ENCODE peak calls at places on chromosomes 5 and 9, in four cellular contexts. A is K562, X is WTC11, I is HepG2. W is an unnamed sample.
A peak's percentile ranks its signal among the peaks of the same experiment; 100 is the strongest.

GRCh38 chr5:109136906-109137305 is 272.9 kb downstream of the PJA2 start:
- DNase-seq in A (no peak), X (no peak), I (no peak), W (no peak)

GRCh38 chr5:97071101-97071500 is 71.3 kb downstream of the LIX1 start:
- DNase-seq in A (no peak), X (no peak), I (no peak), W (no peak)

GRCh38 chr5:133790898-133791297 is 177.5 kb downstream of the C5orf15 start:
- DNase-seq in A (no peak), X (no peak), I (no peak), W (no peak)

GRCh38 chr9:106892632-106893031 is 29.7 kb downstream of the ZNF462 start:
- DNase-seq in A (no peak), X (peak; percentile 76), I (peak; percentile 23), W (peak; percentile 48)

GRCh38 chr5:143554194-143554717 is 150.8 kb upstream of the NR3C1 start:
- DNase-seq in A (no peak), X (no peak), I (no peak), W (no peak)

GRCh38 chr9:112078432-112078831 is 96.7 kb downstream of the SUSD1 start:
- DNase-seq in A (no peak), X (no peak), I (no peak), W (no peak)

GRCh38 chr5:68272289-68272688 is 56.7 kb downstream of the PIK3R1 start:
- DNase-seq in A (no peak), X (no peak), I (no peak), W (no peak)

GRCh38 chr5:159459951-159460538 is 129.8 kb upstream of the IL12B start:
- DNase-seq in A (no peak), X (no peak), I (no peak), W (no peak)

GRCh38 chr5:52985306-52985705 is 3.8 kb upstream of the ITGA2 start:
- DNase-seq in A (no peak), X (no peak), I (no peak), W (no peak)

GRCh38 chr9:79111653-79112052 is 460.1 kb upstream of the TLE4 start:
- DNase-seq in A (no peak), X (no peak), I (no peak), W (no peak)

GRCh38 chr5:18487928-18488480 is 853.7 kb downstream of the TAF11L14 start:
- DNase-seq in A (no peak), X (no peak), I (no peak), W (no peak)

GRCh38 chr5:135993894-135994514 is 34.8 kb upstream of the TGFBI start:
- DNase-seq in A (no peak), X (no peak), I (peak; percentile 39), W (peak; percentile 78)

GRCh38 chr9:23851024-23851629 is 25.1 kb upstream of the ELAVL2 start:
- DNase-seq in A (no peak), X (peak; percentile 68), I (no peak), W (peak; percentile 57)

GRCh38 chr5:172573115-172573882 is 67.8 kb upstream of the NEURL1B start:
- DNase-seq in A (peak; percentile 44), X (no peak), I (no peak), W (no peak)

GRCh38 chr5:32581010-32581785 is 4.2 kb upstream of the SUB1 start:
- DNase-seq in A (no peak), X (no peak), I (no peak), W (no peak)

GRCh38 chr9:20872340-20872977 is 159.0 kb downstream of the HACD4 start:
- DNase-seq in A (no peak), X (no peak), I (no peak), W (no peak)

GRCh38 chr9:98120476-98120875 is 1.5 kb upstream of the TRIM14 start:
- DNase-seq in A (no peak), X (no peak), I (no peak), W (no peak)

GRCh38 chr9:128629852-128630545 is 26.6 kb downstream of the DYNC2I2 start:
- DNase-seq in A (no peak), X (no peak), I (no peak), W (no peak)

GRCh38 chr5:174553556-174553955 is 170.8 kb upstream of the MSX2 start:
- DNase-seq in A (no peak), X (no peak), I (no peak), W (no peak)

GRCh38 chr5:11531805-11532204 is 372.4 kb downstream of the CTNND2 start:
- DNase-seq in A (no peak), X (no peak), I (no peak), W (no peak)

GRCh38 chr5:89885670-89886069 is 523.9 kb downstream of the CETN3 start:
- DNase-seq in A (no peak), X (no peak), I (no peak), W (no peak)

GRCh38 chr9:99365233-99365980 is 143.3 kb downstream of the SEC61B start:
- DNase-seq in A (no peak), X (no peak), I (no peak), W (no peak)

GRCh38 chr5:132283423-132284043 is 10.7 kb upstream of the SLC22A4 start:
- DNase-seq in A (no peak), X (peak; percentile 44), I (peak; percentile 43), W (peak; percentile 67)

GRCh38 chr5:72234265-72234700 is 85.8 kb downstream of the MRPS27 start:
- DNase-seq in A (peak; percentile 79), X (no peak), I (no peak), W (no peak)

GRCh38 chr9:16673171-16673570 is 197.3 kb downstream of the BNC2 start:
- DNase-seq in A (no peak), X (no peak), I (no peak), W (no peak)

GRCh38 chr9:134149380-134149779 is 13.5 kb downstream of the WDR5 start:
- DNase-seq in A (no peak), X (no peak), I (no peak), W (no peak)

GRCh38 chr5:177362871-177363507 is 5.3 kb downstream of the RGS14 start:
- DNase-seq in A (peak; percentile 86), X (peak; percentile 76), I (no peak), W (peak; percentile 89)

GRCh38 chr9:79254900-79255651 is 316.7 kb upstream of the TLE4 start:
- DNase-seq in A (no peak), X (peak; percentile 42), I (no peak), W (no peak)

GRCh38 chr5:125798311-125798710 is 624.9 kb upstream of the GRAMD2B start:
- DNase-seq in A (no peak), X (no peak), I (no peak), W (no peak)

GRCh38 chr5:179111267-179112207 is 51.4 kb downstream of the ZNF354C start:
- DNase-seq in A (no peak), X (no peak), I (no peak), W (no peak)

GRCh38 chr5:8908055-8908683 is 637.7 kb downstream of the SEMA5A start:
- DNase-seq in A (peak; percentile 43), X (peak; percentile 78), I (no peak), W (peak; percentile 41)

GRCh38 chr9:110156902-110157301 is 51.1 kb downstream of the C9orf152 start:
- DNase-seq in A (no peak), X (no peak), I (no peak), W (no peak)

GRCh38 chr5:83967417-83967816 is 246.8 kb upstream of the HAPLN1 start:
- DNase-seq in A (no peak), X (no peak), I (no peak), W (no peak)

GRCh38 chr5:149472399-149472798 is 78.8 kb downstream of the CSNK1A1 start:
- DNase-seq in A (no peak), X (no peak), I (no peak), W (no peak)

GRCh38 chr9:97831843-97832636 is 21.0 kb upstream of the FOXE1 start:
- DNase-seq in A (no peak), X (no peak), I (no peak), W (no peak)

GRCh38 chr5:39426136-39426535 is 1.4 kb upstream of the DAB2 start:
- DNase-seq in A (no peak), X (no peak), I (no peak), W (no peak)
- TF ChIP-seq FOXJ3 in A (no peak), X (no peak), I (no peak), W (no peak)

DNA sequence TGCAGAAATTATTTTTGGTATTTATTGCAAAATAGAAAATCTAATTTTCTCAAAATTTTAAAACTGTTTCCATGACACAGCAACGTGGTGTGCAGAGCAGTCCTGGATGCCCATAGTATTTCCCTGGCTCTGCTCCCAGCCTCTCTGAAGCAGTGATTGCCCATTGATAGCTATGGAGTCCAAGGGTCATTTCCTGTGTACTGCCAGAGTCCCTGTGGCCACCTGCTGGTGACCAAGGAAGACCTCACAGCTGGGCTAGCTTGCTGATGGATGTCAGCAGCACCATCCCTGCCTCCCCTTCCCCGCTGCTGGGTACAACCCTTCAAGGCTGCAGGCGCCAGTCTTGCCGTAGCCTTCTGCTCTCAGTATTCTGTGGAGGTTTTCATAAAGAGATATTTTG is 184.1 kb downstream of the DIRAS2 start:
- DNase-seq in A (peak; percentile 3), X (peak; percentile 24), I (peak; percentile 78), W (peak; percentile 51)
- TF ChIP-seq FOXJ3 in A (no peak), X (no peak), I (no peak), W (no peak)

DNA sequence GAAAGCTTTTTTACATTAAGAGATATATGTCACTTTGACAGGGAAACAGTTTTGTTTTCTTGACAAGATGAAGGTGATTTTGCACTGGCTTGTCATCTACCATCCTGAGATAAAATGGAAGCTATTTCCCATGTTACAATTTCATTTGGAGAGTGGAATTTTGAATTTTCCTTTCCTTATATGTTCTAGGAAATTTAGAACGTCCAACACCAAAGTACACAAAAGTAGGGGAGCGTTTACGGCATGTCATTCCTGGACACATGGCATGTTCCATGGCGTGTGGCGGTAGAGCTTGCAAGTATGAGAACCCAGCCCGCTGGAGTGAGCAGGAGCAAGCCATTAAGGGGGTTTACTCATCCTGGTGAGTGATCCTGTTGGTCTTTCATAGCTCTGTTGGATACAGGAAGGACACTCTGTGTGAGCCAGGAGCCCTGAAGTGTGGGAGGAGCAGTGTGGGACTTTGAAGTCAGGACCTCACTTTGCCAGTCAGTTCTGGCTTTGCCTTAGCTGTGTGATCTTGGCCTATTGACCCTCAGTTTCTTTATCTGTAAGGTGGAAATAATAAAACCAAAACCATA is 887 bp downstream of the PTPDC1 start:
- DNase-seq in A (peak; percentile 16), X (peak; percentile 45), I (peak; percentile 59), W (no peak)
- TF ChIP-seq FOXJ3 in A (no peak), X (no peak), I (no peak), W (no peak)

GRCh38 chr9:33510264-33511183 is 13.5 kb upstream of the ANKRD18B start:
- DNase-seq in A (peak; percentile 45), X (peak; percentile 54), I (no peak), W (peak; percentile 77)
- TF ChIP-seq FOXJ3 in A (no peak), X (no peak), I (no peak), W (no peak)

GRCh38 chr9:73039916-73040263 is 87.0 kb upstream of the ALDH1A1 start:
- DNase-seq in A (no peak), X (no peak), I (no peak), W (no peak)

GRCh38 chr9:73039253-73039915 is 86.5 kb upstream of the ALDH1A1 start:
- DNase-seq in A (no peak), X (no peak), I (no peak), W (no peak)

GRCh38 chr9:73038089-73038509 is 85.2 kb upstream of the ALDH1A1 start:
- DNase-seq in A (no peak), X (no peak), I (peak; percentile 45), W (no peak)

GRCh38 chr9:73038613-73039012 is 85.8 kb upstream of the ALDH1A1 start:
- DNase-seq in A (peak; percentile 19), X (peak; percentile 12), I (no peak), W (no peak)

DNA sequence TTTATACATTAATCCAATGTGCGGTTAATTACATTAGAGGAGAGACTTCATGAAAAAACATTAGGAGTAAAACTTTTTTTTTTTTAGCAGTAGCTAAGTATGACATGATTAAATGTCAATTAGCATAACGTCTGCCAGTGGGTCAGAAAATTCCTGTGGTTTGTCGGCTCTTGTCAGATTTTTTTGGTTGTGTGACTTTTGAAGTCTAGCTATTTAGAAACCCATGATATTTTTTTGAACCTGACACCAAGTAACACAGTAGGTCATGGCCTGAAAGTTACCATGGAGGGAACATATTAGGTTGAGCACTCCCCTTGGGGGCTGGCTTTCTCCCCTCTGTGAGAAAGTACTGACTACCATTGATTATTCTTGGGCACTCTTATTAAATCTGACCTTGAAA is 84.8 kb upstream of the ALDH1A1 start:
- DNase-seq in A (no peak), X (no peak), I (peak; percentile 18), W (no peak)
- TF ChIP-seq FOXJ3 in A (no peak), X (no peak), I (no peak), W (no peak)

W was measured in SK-N-SH.